ENCODE peak calls at places on chromosomes 5 and 9, in seven cellular contexts. One of them, this sample, is unnamed.

GRCh38 chr9:14895806-14896205 is 14.4 kb downstream of the FREM1 start:
- DNase-seq in brain microvascular endothelial cell: peak
- DNase-seq in lower leg skin: no peak
- DNase-seq in ovary: no peak
- DNase-seq in HFF-Myc: no peak
- DNase-seq in adrenal gland: no peak
- DNase-seq in CD8-positive, alpha-beta T cell: no peak
- DNase-seq in this sample: no peak

GRCh38 chr5:172107606-172108005 is 80.4 kb downstream of the STK10 start:
- DNase-seq in adrenal gland: no peak
- DNase-seq in brain microvascular endothelial cell: peak
- DNase-seq in HFF-Myc: no peak
- DNase-seq in CD8-positive, alpha-beta T cell: no peak
- DNase-seq in lower leg skin: no peak
- DNase-seq in ovary: no peak
- DNase-seq in this sample: no peak

GRCh38 chr5:103505581-103506305 is 56.8 kb downstream of the NUDT12 start:
- DNase-seq in ovary: no peak
- DNase-seq in adrenal gland: no peak
- DNase-seq in CD8-positive, alpha-beta T cell: no peak
- DNase-seq in lower leg skin: no peak
- DNase-seq in HFF-Myc: no peak
- DNase-seq in brain microvascular endothelial cell: peak
- DNase-seq in this sample: no peak

GRCh38 chr5:81310402-81311063 is 9.1 kb downstream of the ZCCHC9 start:
- DNase-seq in CD8-positive, alpha-beta T cell: no peak
- DNase-seq in ovary: no peak
- DNase-seq in adrenal gland: no peak
- DNase-seq in brain microvascular endothelial cell: no peak
- DNase-seq in HFF-Myc: no peak
- DNase-seq in lower leg skin: no peak
- DNase-seq in this sample: no peak

GRCh38 chr5:1827410-1828397 is 26.5 kb downstream of the NDUFS6 start:
- DNase-seq in brain microvascular endothelial cell: no peak
- DNase-seq in lower leg skin: no peak
- DNase-seq in adrenal gland: no peak
- DNase-seq in ovary: no peak
- DNase-seq in CD8-positive, alpha-beta T cell: peak
- DNase-seq in HFF-Myc: no peak
- DNase-seq in this sample: peak

GRCh38 chr5:169422087-169422486 is 121.1 kb upstream of the SLIT3 start:
- DNase-seq in CD8-positive, alpha-beta T cell: no peak
- DNase-seq in HFF-Myc: no peak
- DNase-seq in ovary: no peak
- DNase-seq in brain microvascular endothelial cell: no peak
- DNase-seq in adrenal gland: no peak
- DNase-seq in lower leg skin: no peak
- DNase-seq in this sample: no peak

GRCh38 chr9:76654575-76654974 is 109.7 kb upstream of the PCA3 start:
- DNase-seq in brain microvascular endothelial cell: peak
- DNase-seq in CD8-positive, alpha-beta T cell: no peak
- DNase-seq in HFF-Myc: peak
- DNase-seq in ovary: no peak
- DNase-seq in adrenal gland: no peak
- DNase-seq in lower leg skin: no peak
- DNase-seq in this sample: no peak

GRCh38 chr9:33354651-33355211 is 47.6 kb downstream of the AQP7 start:
- DNase-seq in brain microvascular endothelial cell: peak
- DNase-seq in ovary: no peak
- DNase-seq in HFF-Myc: no peak
- DNase-seq in lower leg skin: no peak
- DNase-seq in adrenal gland: no peak
- DNase-seq in CD8-positive, alpha-beta T cell: no peak
- DNase-seq in this sample: no peak

GRCh38 chr5:73764586-73764985 is 138.6 kb downstream of the ARHGEF28 start:
- DNase-seq in HFF-Myc: no peak
- DNase-seq in lower leg skin: no peak
- DNase-seq in adrenal gland: no peak
- DNase-seq in ovary: no peak
- DNase-seq in CD8-positive, alpha-beta T cell: no peak
- DNase-seq in brain microvascular endothelial cell: peak
- DNase-seq in this sample: no peak

GRCh38 chr5:373710-374602 is 52.4 kb downstream of the AHRR start:
- DNase-seq in ovary: peak
- DNase-seq in brain microvascular endothelial cell: no peak
- DNase-seq in CD8-positive, alpha-beta T cell: peak
- DNase-seq in adrenal gland: peak
- DNase-seq in lower leg skin: peak
- DNase-seq in HFF-Myc: no peak
- DNase-seq in this sample: no peak

GRCh38 chr9:87686520-87687090 is 39.3 kb upstream of the CTSL start:
- DNase-seq in ovary: no peak
- DNase-seq in HFF-Myc: no peak
- DNase-seq in brain microvascular endothelial cell: no peak
- DNase-seq in lower leg skin: no peak
- DNase-seq in CD8-positive, alpha-beta T cell: no peak
- DNase-seq in adrenal gland: no peak
- DNase-seq in this sample: no peak

GRCh38 chr9:33972698-33973097 is 76.0 kb downstream of the UBAP2 start:
- DNase-seq in ovary: no peak
- DNase-seq in brain microvascular endothelial cell: no peak
- DNase-seq in HFF-Myc: no peak
- DNase-seq in CD8-positive, alpha-beta T cell: no peak
- DNase-seq in lower leg skin: no peak
- DNase-seq in adrenal gland: no peak
- DNase-seq in this sample: no peak

GRCh38 chr5:138029501-138029900 is 3.4 kb downstream of the FAM13B start:
- DNase-seq in CD8-positive, alpha-beta T cell: no peak
- DNase-seq in HFF-Myc: no peak
- DNase-seq in lower leg skin: no peak
- DNase-seq in ovary: no peak
- DNase-seq in adrenal gland: no peak
- DNase-seq in brain microvascular endothelial cell: no peak
- DNase-seq in this sample: no peak
- H3K4me3 ChIP-seq in CD8-positive, alpha-beta T cell: no peak
- H3K4me3 ChIP-seq in HFF-Myc: no peak
- H3K4me3 ChIP-seq in lower leg skin: no peak
- H3K4me3 ChIP-seq in ovary: no peak
- H3K4me3 ChIP-seq in adrenal gland: no peak
- H3K4me3 ChIP-seq in brain microvascular endothelial cell: no peak
- H3K4me3 ChIP-seq in this sample: no peak

DNA sequence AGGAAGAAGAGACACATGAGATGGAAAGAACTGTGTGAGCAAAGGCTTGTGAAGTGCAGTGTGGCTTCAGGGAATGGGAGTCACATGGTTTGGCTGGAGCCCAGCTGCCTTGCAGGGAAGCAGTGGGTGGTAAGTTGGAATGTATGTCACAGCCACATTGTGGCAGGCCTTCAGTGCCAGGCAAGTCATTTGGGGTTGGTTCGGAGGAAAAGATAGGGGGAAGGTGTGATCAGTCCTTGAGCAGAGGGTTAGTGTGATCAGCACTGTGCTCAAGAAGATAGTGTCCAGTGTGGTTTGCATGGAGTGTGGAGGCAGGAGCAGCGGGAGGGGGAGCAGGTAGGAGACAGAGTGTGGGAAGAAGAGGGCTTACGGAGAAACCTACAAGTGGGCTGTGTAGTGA is 46.4 kb downstream of the ARHGAP26 start:
- DNase-seq in adrenal gland: peak
- DNase-seq in lower leg skin: no peak
- DNase-seq in HFF-Myc: no peak
- DNase-seq in brain microvascular endothelial cell: peak
- DNase-seq in ovary: no peak
- DNase-seq in CD8-positive, alpha-beta T cell: no peak
- DNase-seq in this sample: peak
- TF ChIP-seq CTCF in adrenal gland: no peak
- TF ChIP-seq CTCF in lower leg skin: no peak
- TF ChIP-seq CTCF in HFF-Myc: no peak
- TF ChIP-seq CTCF in brain microvascular endothelial cell: no peak
- TF ChIP-seq CTCF in ovary: no peak
- TF ChIP-seq CTCF in CD8-positive, alpha-beta T cell: no peak
- TF ChIP-seq CTCF in this sample: no peak

DNA sequence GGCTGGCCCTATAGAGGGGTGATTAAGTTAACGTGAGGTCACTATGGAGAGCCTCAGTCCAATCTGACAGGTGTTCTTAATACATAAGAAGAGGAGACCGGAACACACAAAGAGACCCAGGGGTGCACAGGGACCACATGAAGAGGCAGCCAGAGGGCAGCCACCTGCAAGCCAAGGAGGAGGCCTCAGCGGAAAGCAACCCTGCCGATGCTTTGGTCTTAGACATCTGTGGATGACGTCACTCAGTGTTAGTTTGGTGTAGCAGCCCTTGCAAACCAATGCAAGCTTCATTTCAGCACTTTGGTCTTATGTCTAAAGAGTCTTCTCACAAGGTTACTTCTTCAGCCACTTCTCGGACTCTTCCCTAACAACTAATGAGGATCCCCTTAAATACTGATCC is 47.6 kb upstream of the GRHPR start:
- DNase-seq in CD8-positive, alpha-beta T cell: no peak
- DNase-seq in brain microvascular endothelial cell: no peak
- DNase-seq in HFF-Myc: no peak
- DNase-seq in adrenal gland: no peak
- DNase-seq in ovary: no peak
- DNase-seq in lower leg skin: no peak
- DNase-seq in this sample: no peak
- H3K4me3 ChIP-seq in CD8-positive, alpha-beta T cell: no peak
- H3K4me3 ChIP-seq in brain microvascular endothelial cell: no peak
- H3K4me3 ChIP-seq in HFF-Myc: no peak
- H3K4me3 ChIP-seq in adrenal gland: no peak
- H3K4me3 ChIP-seq in ovary: no peak
- H3K4me3 ChIP-seq in lower leg skin: no peak
- H3K4me3 ChIP-seq in this sample: no peak

GRCh38 chr9:35687972-35688557 is 1.7 kb downstream of the TPM2 start:
- DNase-seq in adrenal gland: no peak
- DNase-seq in lower leg skin: no peak
- DNase-seq in ovary: no peak
- DNase-seq in brain microvascular endothelial cell: no peak
- DNase-seq in HFF-Myc: no peak
- DNase-seq in CD8-positive, alpha-beta T cell: no peak
- DNase-seq in this sample: no peak
- TF ChIP-seq CTCF in adrenal gland: no peak
- TF ChIP-seq CTCF in lower leg skin: no peak
- TF ChIP-seq CTCF in ovary: no peak
- TF ChIP-seq CTCF in brain microvascular endothelial cell: no peak
- TF ChIP-seq CTCF in HFF-Myc: no peak
- TF ChIP-seq CTCF in CD8-positive, alpha-beta T cell: no peak
- TF ChIP-seq CTCF in this sample: no peak

GRCh38 chr5:55564716-55565115 is 30.0 kb upstream of the PLPP1 start:
- DNase-seq in ovary: no peak
- DNase-seq in brain microvascular endothelial cell: no peak
- DNase-seq in adrenal gland: no peak
- DNase-seq in CD8-positive, alpha-beta T cell: no peak
- DNase-seq in lower leg skin: no peak
- DNase-seq in HFF-Myc: no peak
- DNase-seq in this sample: no peak
- H3K4me3 ChIP-seq in ovary: no peak
- H3K4me3 ChIP-seq in brain microvascular endothelial cell: no peak
- H3K4me3 ChIP-seq in adrenal gland: no peak
- H3K4me3 ChIP-seq in CD8-positive, alpha-beta T cell: no peak
- H3K4me3 ChIP-seq in lower leg skin: no peak
- H3K4me3 ChIP-seq in HFF-Myc: no peak
- H3K4me3 ChIP-seq in this sample: no peak

GRCh38 chr5:143045062-143045461 is 274.9 kb downstream of the ARHGAP26 start:
- DNase-seq in adrenal gland: no peak
- DNase-seq in HFF-Myc: no peak
- DNase-seq in brain microvascular endothelial cell: no peak
- DNase-seq in lower leg skin: peak
- DNase-seq in CD8-positive, alpha-beta T cell: no peak
- DNase-seq in ovary: no peak
- DNase-seq in this sample: no peak

GRCh38 chr5:143041461-143041860 is 271.3 kb downstream of the ARHGAP26 start:
- DNase-seq in brain microvascular endothelial cell: no peak
- DNase-seq in lower leg skin: no peak
- DNase-seq in CD8-positive, alpha-beta T cell: no peak
- DNase-seq in HFF-Myc: no peak
- DNase-seq in ovary: no peak
- DNase-seq in adrenal gland: no peak
- DNase-seq in this sample: no peak

GRCh38 chr5:143044265-143044664 is 274.1 kb downstream of the ARHGAP26 start:
- DNase-seq in adrenal gland: no peak
- DNase-seq in ovary: no peak
- DNase-seq in brain microvascular endothelial cell: no peak
- DNase-seq in CD8-positive, alpha-beta T cell: no peak
- DNase-seq in HFF-Myc: no peak
- DNase-seq in lower leg skin: no peak
- DNase-seq in this sample: no peak

GRCh38 chr5:143040622-143041021 is 270.4 kb downstream of the ARHGAP26 start:
- DNase-seq in brain microvascular endothelial cell: no peak
- DNase-seq in ovary: no peak
- DNase-seq in adrenal gland: no peak
- DNase-seq in lower leg skin: no peak
- DNase-seq in CD8-positive, alpha-beta T cell: no peak
- DNase-seq in HFF-Myc: no peak
- DNase-seq in this sample: no peak

DNA sequence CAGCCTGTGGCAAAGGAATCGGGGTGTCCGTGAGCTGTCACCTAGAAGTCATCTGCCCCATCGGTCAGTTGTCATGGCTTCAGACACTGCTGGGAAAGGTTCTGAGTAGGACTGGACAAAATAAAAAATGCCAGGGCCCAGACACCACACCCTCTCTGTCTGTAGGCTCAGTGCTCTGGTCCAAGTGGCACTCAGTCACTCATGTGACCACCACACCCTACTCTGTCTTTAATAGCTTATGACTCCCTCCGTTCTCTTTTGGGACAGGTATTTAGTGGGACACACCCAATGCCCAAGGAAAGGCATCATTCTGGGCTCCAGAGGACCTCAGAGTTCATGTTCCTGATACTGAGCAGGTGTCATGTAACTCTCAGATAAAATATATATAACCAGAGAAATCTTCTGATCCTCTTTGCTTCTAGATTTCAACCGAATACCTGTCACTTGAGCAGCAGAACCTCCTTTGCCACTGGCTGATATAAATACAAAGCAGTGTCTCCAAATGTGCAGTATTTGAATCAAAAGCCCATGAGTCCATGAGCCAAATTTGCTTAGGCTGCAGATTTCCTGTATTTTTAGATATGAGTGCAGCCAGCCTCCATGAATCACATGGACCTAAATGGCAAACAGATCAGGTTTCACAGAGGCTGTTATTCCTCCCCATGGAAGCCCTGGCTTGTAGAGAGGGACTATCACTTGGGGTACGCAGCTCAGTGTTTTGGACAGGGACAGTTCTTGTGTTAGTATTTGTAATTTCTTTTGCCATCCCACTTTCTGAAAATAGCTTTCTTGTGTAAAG is 272.0 kb downstream of the ARHGAP26 start:
- DNase-seq in CD8-positive, alpha-beta T cell: no peak
- DNase-seq in adrenal gland: no peak
- DNase-seq in lower leg skin: no peak
- DNase-seq in HFF-Myc: no peak
- DNase-seq in brain microvascular endothelial cell: peak
- DNase-seq in ovary: no peak
- DNase-seq in this sample: no peak
- TF ChIP-seq CTCF in CD8-positive, alpha-beta T cell: no peak
- TF ChIP-seq CTCF in adrenal gland: no peak
- TF ChIP-seq CTCF in lower leg skin: no peak
- TF ChIP-seq CTCF in HFF-Myc: no peak
- TF ChIP-seq CTCF in brain microvascular endothelial cell: no peak
- TF ChIP-seq CTCF in ovary: no peak
- TF ChIP-seq CTCF in this sample: no peak

GRCh38 chr9:95055337-95055850 is 262.1 kb downstream of the FANCC start:
- DNase-seq in HFF-Myc: no peak
- DNase-seq in CD8-positive, alpha-beta T cell: no peak
- DNase-seq in ovary: no peak
- DNase-seq in adrenal gland: no peak
- DNase-seq in lower leg skin: no peak
- DNase-seq in brain microvascular endothelial cell: no peak
- DNase-seq in this sample: no peak
- H3K4me3 ChIP-seq in HFF-Myc: peak
- H3K4me3 ChIP-seq in CD8-positive, alpha-beta T cell: no peak
- H3K4me3 ChIP-seq in ovary: peak
- H3K4me3 ChIP-seq in adrenal gland: no peak
- H3K4me3 ChIP-seq in lower leg skin: no peak
- H3K4me3 ChIP-seq in brain microvascular endothelial cell: no peak
- H3K4me3 ChIP-seq in this sample: peak

GRCh38 chr5:165185726-165186125 is 1680.3 kb downstream of the MAT2B start:
- DNase-seq in brain microvascular endothelial cell: no peak
- DNase-seq in HFF-Myc: no peak
- DNase-seq in ovary: no peak
- DNase-seq in CD8-positive, alpha-beta T cell: no peak
- DNase-seq in lower leg skin: no peak
- DNase-seq in adrenal gland: no peak
- DNase-seq in this sample: no peak
- TF ChIP-seq CTCF in brain microvascular endothelial cell: no peak
- TF ChIP-seq CTCF in HFF-Myc: no peak
- TF ChIP-seq CTCF in ovary: no peak
- TF ChIP-seq CTCF in CD8-positive, alpha-beta T cell: no peak
- TF ChIP-seq CTCF in lower leg skin: no peak
- TF ChIP-seq CTCF in adrenal gland: no peak
- TF ChIP-seq CTCF in this sample: no peak

This sample was measured in dorsolateral prefrontal cortex.